ENCODE peak calls at places on chromosomes 2 and 18, in nine cellular contexts. K is IMR-90, T is adipocyte, D is PC-3, C is fibroblast of lung, X is neural progenitor cell, R is H9, P is K562, A is kidney. W is an unnamed sample.

GRCh38 chr2:38602136-38602731 is 494 bp downstream of the HNRNPLL start:
- DNase-seq in X (peak), R (peak), D (peak), K (no peak), A (peak), C (no peak), P (no peak), T (peak), W (peak)

GRCh38 chr2:69734040-69734611 is 7.8 kb upstream of the ANXA4 start:
- DNase-seq in A (no peak), T (no peak), C (no peak), P (no peak), X (no peak), R (no peak), K (no peak), D (no peak), W (no peak)

GRCh38 chr2:121520641-121520994 is 10.1 kb upstream of the RNU4ATAC start:
- DNase-seq in A (no peak), R (no peak), D (no peak), X (peak), K (no peak), C (no peak), P (no peak), T (no peak), W (no peak)

GRCh38 chr2:238567996-238568395 is 141.3 kb downstream of the ASB1 start:
- DNase-seq in D (no peak), T (no peak), C (no peak), A (no peak), R (no peak), K (no peak), X (no peak), P (no peak), W (no peak)

GRCh38 chr2:85129861-85130260 is 3.3 kb upstream of the TCF7L1 start:
- DNase-seq in K (no peak), D (no peak), A (no peak), X (no peak), C (no peak), R (no peak), P (no peak), T (no peak), W (no peak)

GRCh38 chr2:61177727-61178549 is 15.9 kb downstream of the C2orf74 start:
- DNase-seq in T (no peak), K (peak), D (peak), A (peak), R (peak), X (no peak), C (peak), P (peak), W (peak)

GRCh38 chr2:53594586-53594918 is 173.1 kb upstream of the CHAC2 start:
- DNase-seq in C (peak), D (no peak), K (no peak), R (no peak), T (no peak), P (no peak), A (no peak), X (no peak), W (no peak)

GRCh38 chr18:5238371-5238758 is 41.3 kb upstream of the AKAIN1 start:
- DNase-seq in A (peak), T (peak), D (peak), K (peak), R (peak), X (peak), C (no peak), P (peak), W (no peak)

GRCh38 chr2:182302174-182302573 is 124.7 kb downstream of the PDE1A start:
- DNase-seq in D (peak), X (no peak), P (no peak), C (peak), A (no peak), T (peak), R (no peak), K (peak), W (no peak)

GRCh38 chr2:62030902-62031301 is 125.4 kb downstream of the COMMD1 start:
- DNase-seq in K (peak), P (no peak), A (no peak), D (no peak), R (no peak), X (no peak), T (no peak), C (no peak), W (no peak)

GRCh38 chr2:25063876-25064660 is 22.2 kb downstream of the EFR3B start:
- DNase-seq in K (no peak), R (no peak), A (no peak), P (no peak), C (no peak), D (peak), X (no peak), T (no peak), W (no peak)

GRCh38 chr2:185130685-185131084 is 532.4 kb downstream of the ZNF804A start:
- DNase-seq in A (no peak), P (no peak), C (peak), T (no peak), X (no peak), R (no peak), K (no peak), D (no peak), W (no peak)

GRCh38 chr18:28109781-28110460 is 67.0 kb downstream of the CDH2 start:
- DNase-seq in X (no peak), C (no peak), R (no peak), A (no peak), K (no peak), D (no peak), T (peak), P (no peak), W (no peak)

GRCh38 chr2:134372611-134373131 is 118.8 kb downstream of the MGAT5 start:
- DNase-seq in T (peak), X (no peak), R (no peak), K (peak), P (no peak), D (peak), C (peak), A (no peak), W (no peak)

GRCh38 chr2:239951825-239952224 is 73.3 kb downstream of the NDUFA10 start:
- DNase-seq in K (no peak), C (no peak), D (no peak), P (no peak), A (peak), T (no peak), X (no peak), R (no peak), W (no peak)

GRCh38 chr2:101766871-101767739 is 69.6 kb downstream of the MAP4K4 start:
- DNase-seq in T (peak), X (peak), A (no peak), P (no peak), D (peak), R (no peak), K (peak), C (peak), W (peak)

DNA sequence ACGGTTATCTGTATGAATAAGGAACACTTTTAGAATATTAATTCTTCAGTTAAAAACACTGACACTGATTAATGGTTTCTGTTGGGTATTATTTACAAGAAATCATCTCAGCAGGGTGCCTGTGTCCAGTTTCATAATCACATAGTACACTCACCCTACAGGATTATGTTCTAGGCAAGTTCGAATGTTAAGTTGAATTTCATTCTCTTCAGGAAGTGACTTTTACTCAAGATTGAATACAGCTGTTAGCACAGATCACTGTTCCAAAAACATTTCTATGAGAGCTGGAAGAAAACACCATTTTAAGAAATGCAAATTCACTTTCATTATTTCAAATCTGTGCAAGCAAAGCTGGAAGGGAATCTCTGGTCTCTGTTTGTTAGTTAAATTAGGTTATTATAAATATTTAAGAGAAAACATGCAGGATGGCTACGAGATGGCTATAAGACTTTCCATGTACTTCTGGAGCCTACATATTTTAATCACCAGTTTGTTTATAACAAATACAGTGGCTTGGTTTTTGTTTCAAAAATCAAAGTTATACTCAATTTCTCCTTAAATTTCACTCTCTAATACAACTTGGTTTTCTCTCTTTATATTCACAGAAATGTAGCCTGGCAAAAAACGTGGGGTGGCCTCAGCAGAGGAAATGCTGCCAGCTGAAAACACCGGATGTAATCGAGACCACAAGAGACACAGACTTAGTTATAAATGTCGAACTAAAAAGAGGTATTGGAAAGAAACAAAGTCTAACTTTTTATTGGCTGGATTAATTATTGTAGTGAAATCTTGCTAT is 65.8 kb downstream of the RBMS1 start:
- DNase-seq in K (peak), P (no peak), C (peak), R (no peak), T (peak), A (no peak), D (no peak), X (no peak), W (no peak)
- H3K9ac ChIP-seq in K (peak), P (no peak), C (peak), R (no peak), T (peak), A (no peak), D (no peak), X (no peak), W (no peak)

GRCh38 chr18:32019251-32019943 is 772 bp downstream of the RNF125 start:
- DNase-seq in D (peak), T (peak), X (peak), K (no peak), P (peak), A (peak), R (peak), C (peak), W (peak)
- H3K9ac ChIP-seq in D (peak), T (peak), X (no peak), K (no peak), P (no peak), A (peak), R (peak), C (no peak), W (peak)

GRCh38 chr2:170770008-170770303 is 222 bp upstream of the ERICH2 start:
- DNase-seq in K (no peak), D (no peak), T (no peak), X (no peak), P (no peak), R (no peak), A (no peak), C (no peak), W (no peak)
- H3K9ac ChIP-seq in K (no peak), D (peak), T (peak), X (no peak), P (peak), R (no peak), A (peak), C (no peak), W (peak)

GRCh38 chr2:135585586-135585985 is 54.3 kb downstream of the R3HDM1 start:
- DNase-seq in A (no peak), C (peak), T (peak), R (no peak), K (peak), X (no peak), P (peak), D (peak), W (peak)
- H3K9ac ChIP-seq in A (no peak), C (no peak), T (no peak), R (no peak), K (no peak), X (no peak), P (no peak), D (no peak), W (no peak)

GRCh38 chr2:72956050-72956395 is 38.7 kb downstream of the EMX1 start:
- DNase-seq in T (no peak), C (no peak), D (no peak), R (no peak), X (no peak), K (no peak), A (peak), P (no peak), W (no peak)
- H3K9ac ChIP-seq in T (no peak), C (no peak), D (no peak), R (no peak), X (no peak), K (no peak), A (no peak), P (no peak), W (no peak)

GRCh38 chr18:2953935-2954641 is 58.9 kb downstream of the LPIN2 start:
- DNase-seq in C (no peak), P (no peak), T (no peak), X (no peak), R (no peak), D (no peak), A (no peak), K (no peak), W (no peak)
- H3K9ac ChIP-seq in C (no peak), P (no peak), T (no peak), X (no peak), R (no peak), D (no peak), A (no peak), K (no peak), W (no peak)